ENCODE peak calls at places on chromosomes 4 and X, in ten cellular contexts. H is prostate gland, Z is brain microvascular endothelial cell, A is cardiac fibroblast, Y is PC-3, Q is glutamatergic neuron, C is WTC11, E is SK-N-SH, O is GM20000, R is OCI-LY7. V is an unnamed sample.
A peak's percentile ranks its signal among the peaks of the same experiment; 100 is the strongest.

GRCh38 chr4:176902710-176903323 is 110.1 kb upstream of the VEGFC start:
- DNase-seq in H (no peak), Z (peak; percentile 78), A (peak; percentile 62), Y (peak; percentile 80), Q (no peak), C (no peak), E (no peak), O (peak; percentile 22), R (no peak), V (no peak)

GRCh38 chrX:87299563-87300160 is 217.9 kb upstream of the KLHL4 start:
- DNase-seq in H (no peak), Z (no peak), A (peak; percentile 21), Y (peak; percentile 49), Q (no peak), C (no peak), E (no peak), O (peak; percentile 0), R (peak; percentile 16), V (no peak)

GRCh38 chr4:152308925-152309324 is 227.0 kb downstream of the FBXW7 start:
- DNase-seq in H (no peak), Z (no peak), A (no peak), Y (peak; percentile 57), Q (no peak), C (no peak), E (peak; percentile 21), O (no peak), R (no peak), V (no peak)

GRCh38 chr4:40294339-40294738 is 40.8 kb upstream of the CHRNA9 start:
- DNase-seq in H (no peak), Z (no peak), A (no peak), Y (no peak), Q (no peak), C (no peak), E (no peak), O (no peak), R (no peak), V (no peak)

GRCh38 chrX:135951291-135951690 is 22.5 kb downstream of the MMGT1 start:
- DNase-seq in H (no peak), Z (no peak), A (no peak), Y (no peak), Q (no peak), C (peak; percentile 9), E (no peak), O (no peak), R (no peak), V (no peak)

GRCh38 chr4:140851032-140851636 is 94.9 kb upstream of the TBC1D9 start:
- DNase-seq in H (peak; percentile 56), Z (peak; percentile 51), A (peak; percentile 77), Y (peak; percentile 83), Q (no peak), C (peak; percentile 34), E (peak; percentile 54), O (peak; percentile 62), R (peak; percentile 86), V (peak; percentile 56)

GRCh38 chr4:13851541-13851940 is 224.0 kb upstream of the BOD1L1 start:
- DNase-seq in H (no peak), Z (no peak), A (no peak), Y (no peak), Q (no peak), C (no peak), E (no peak), O (no peak), R (no peak), V (no peak)

GRCh38 chr4:118557298-118557851 is 127.8 kb upstream of the METTL14 start:
- DNase-seq in H (peak; percentile 58), Z (peak; percentile 66), A (peak; percentile 23), Y (peak; percentile 58), Q (no peak), C (no peak), E (no peak), O (no peak), R (no peak), V (no peak)

GRCh38 chr4:112153222-112153791 is 8.1 kb downstream of the FAM241A start:
- DNase-seq in H (no peak), Z (no peak), A (no peak), Y (no peak), Q (no peak), C (no peak), E (no peak), O (no peak), R (no peak), V (no peak)

GRCh38 chr4:151485541-151486131 is 76.7 kb downstream of the FHIP1A start:
- DNase-seq in H (no peak), Z (no peak), A (no peak), Y (no peak), Q (no peak), C (no peak), E (no peak), O (no peak), R (no peak), V (no peak)

GRCh38 chr4:70559216-70559830 is 32.7 kb upstream of the AMBN start:
- DNase-seq in H (peak; percentile 38), Z (peak; percentile 28), A (peak; percentile 57), Y (peak; percentile 79), Q (peak; percentile 54), C (peak; percentile 49), E (peak; percentile 37), O (peak; percentile 56), R (peak; percentile 55), V (peak; percentile 60)

GRCh38 chrX:151505796-151506195 is 57.7 kb upstream of the PASD1 start:
- DNase-seq in H (no peak), Z (no peak), A (no peak), Y (peak; percentile 44), Q (peak; percentile 54), C (peak; percentile 47), E (peak; percentile 4), O (peak; percentile 4), R (peak; percentile 9), V (peak; percentile 5)

GRCh38 chr4:185535818-185536729 is 767 bp upstream of the PDLIM3 start:
- DNase-seq in H (no peak), Z (peak; percentile 16), A (peak; percentile 81), Y (no peak), Q (peak; percentile 28), C (no peak), E (peak; percentile 33), O (no peak), R (no peak), V (no peak)

GRCh38 chr4:109302366-109303140 is at the start of gene COL25A1:
- DNase-seq in H (peak; percentile 53), Z (peak; percentile 24), A (peak; percentile 36), Y (no peak), Q (peak; percentile 84), C (peak; percentile 94), E (peak; percentile 65), O (peak; percentile 31), R (no peak), V (peak; percentile 82)

GRCh38 chrX:18701621-18702361 is 5.7 kb upstream of the PPEF1 start:
- DNase-seq in H (peak; percentile 44), Z (peak; percentile 40), A (peak; percentile 33), Y (peak; percentile 72), Q (no peak), C (no peak), E (no peak), O (no peak), R (no peak), V (no peak)

GRCh38 chr4:22324422-22324821 is 191.4 kb downstream of the ADGRA3 start:
- DNase-seq in H (no peak), Z (no peak), A (no peak), Y (no peak), Q (no peak), C (no peak), E (no peak), O (no peak), R (no peak), V (no peak)

GRCh38 chr4:127256500-127256899 is 376.3 kb upstream of the INTU start:
- DNase-seq in H (no peak), Z (no peak), A (no peak), Y (no peak), Q (no peak), C (no peak), E (no peak), O (no peak), R (no peak), V (no peak)

GRCh38 chr4:105666693-105667092 is 41.8 kb downstream of the INTS12 start:
- DNase-seq in H (no peak), Z (peak; percentile 3), A (peak; percentile 57), Y (peak; percentile 43), Q (no peak), C (no peak), E (no peak), O (peak; percentile 29), R (peak; percentile 19), V (no peak)

DNA sequence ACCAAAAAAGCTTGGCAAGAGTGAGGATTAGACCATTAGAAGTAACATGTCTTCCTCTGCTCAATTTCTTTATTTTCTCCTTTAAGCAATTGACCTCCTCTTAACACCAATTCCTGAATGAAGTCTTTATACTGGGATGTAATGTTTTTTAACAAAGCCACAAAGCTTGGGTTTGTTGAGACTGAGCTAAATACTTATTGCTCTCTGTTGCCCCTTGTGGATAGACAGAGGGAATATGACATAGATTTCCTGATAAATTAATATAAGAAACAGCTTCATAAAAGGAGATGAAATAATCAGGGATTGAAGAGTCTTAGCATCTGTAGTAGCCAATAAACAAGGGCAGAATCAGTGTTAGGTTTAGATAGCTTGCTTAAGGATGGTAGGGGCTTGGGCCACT is 57.6 kb downstream of the CCDC160 start:
- DNase-seq in H (no peak), Z (no peak), A (peak; percentile 0), Y (peak; percentile 9), Q (no peak), C (no peak), E (peak; percentile 15), O (no peak), R (peak; percentile 0), V (no peak)
- TF ChIP-seq CTCF in H (no peak), Z (peak; percentile 36), A (peak; percentile 11), Y (peak; percentile 60), Q (no peak), C (no peak), E (peak; percentile 60), O (no peak), R (peak; percentile 61), V (peak; percentile 57)

GRCh38 chr4:168183717-168184571 is 91.6 kb downstream of the ANXA10 start:
- DNase-seq in H (no peak), Z (no peak), A (peak; percentile 63), Y (peak; percentile 55), Q (no peak), C (no peak), E (peak; percentile 49), O (peak; percentile 32), R (peak; percentile 18), V (no peak)
- TF ChIP-seq CTCF in H (peak; percentile 26), Z (peak; percentile 46), A (peak; percentile 53), Y (peak; percentile 78), Q (peak; percentile 64), C (no peak), E (peak; percentile 85), O (no peak), R (peak; percentile 81), V (peak; percentile 79)

GRCh38 chr4:166169111-166169510 is 296.1 kb downstream of the TLL1 start:
- DNase-seq in H (no peak), Z (peak; percentile 23), A (peak; percentile 22), Y (peak; percentile 60), Q (peak; percentile 42), C (peak; percentile 38), E (no peak), O (peak; percentile 4), R (no peak), V (peak; percentile 4)
- TF ChIP-seq CTCF in H (no peak), Z (peak; percentile 70), A (peak; percentile 53), Y (peak; percentile 59), Q (no peak), C (peak; percentile 24), E (peak; percentile 53), O (no peak), R (peak; percentile 52), V (peak; percentile 49)

GRCh38 chr4:38177035-38177791 is 217.0 kb downstream of the PTTG2 start:
- DNase-seq in H (peak; percentile 30), Z (peak; percentile 53), A (peak; percentile 77), Y (no peak), Q (no peak), C (no peak), E (no peak), O (peak; percentile 37), R (no peak), V (no peak)
- TF ChIP-seq CTCF in H (no peak), Z (no peak), A (no peak), Y (no peak), Q (no peak), C (no peak), E (no peak), O (no peak), R (no peak), V (no peak)